ENCODE peak calls at places on chromosomes 6 and 20, in six cellular contexts. C, Z, X, K, T and F are unnamed samples.

GRCh38 chr20:57658447-57659130 is 38.4 kb upstream of the ZBP1 start:
- DNase-seq in T (no peak), Z (no peak), K (peak; percentile 21), X (no peak), C (no peak), F (peak; percentile 10)

GRCh38 chr6:84581494-84582259 is 182.7 kb downstream of the TBX18 start:
- DNase-seq in C (no peak), Z (peak; percentile 32), K (no peak), X (peak; percentile 83), T (no peak), F (no peak)

GRCh38 chr6:10719386-10720228 is 3.3 kb upstream of the TMEM14C start:
- DNase-seq in T (peak; percentile 23), X (no peak), Z (no peak), K (no peak), C (no peak), F (no peak)

GRCh38 chr6:82971877-82972460 is 93.7 kb downstream of the UBE3D start:
- DNase-seq in X (no peak), K (no peak), T (no peak), Z (no peak), C (no peak), F (no peak)

GRCh38 chr6:136889271-136890193 is 32.6 kb upstream of the SLC35D3 start:
- DNase-seq in T (no peak), X (no peak), C (no peak), K (no peak), Z (no peak), F (no peak)

GRCh38 chr6:169981051-169981450 is 229.6 kb downstream of the ERMARD start:
- DNase-seq in K (no peak), T (no peak), C (no peak), X (no peak), Z (no peak), F (peak; percentile 8)

GRCh38 chr6:34580707-34581560 is 24.8 kb upstream of the SPDEF start:
- DNase-seq in T (no peak), C (no peak), X (no peak), K (no peak), Z (no peak), F (no peak)

GRCh38 chr20:61989741-61990140 is 75.9 kb downstream of the TAF4 start:
- DNase-seq in K (no peak), C (no peak), X (no peak), T (no peak), Z (no peak), F (no peak)

GRCh38 chr6:31489046-31489445 is 8.9 kb upstream of the MICB start:
- DNase-seq in Z (no peak), K (peak; percentile 8), X (no peak), C (no peak), T (no peak), F (no peak)

GRCh38 chr6:166112580-166112979 is 55.1 kb downstream of the TBXT start:
- DNase-seq in C (no peak), Z (no peak), X (no peak), T (no peak), K (no peak), F (no peak)

GRCh38 chr6:63804381-63804956 is 168.9 kb downstream of the PHF3 start:
- DNase-seq in Z (no peak), K (no peak), T (no peak), C (no peak), X (peak; percentile 51), F (no peak)

GRCh38 chr6:161138545-161139303 is 135.1 kb downstream of the AGPAT4 start:
- DNase-seq in Z (no peak), T (no peak), C (no peak), K (no peak), X (no peak), F (no peak)

GRCh38 chr6:17349437-17349836 is 44.0 kb upstream of the CAP2 start:
- DNase-seq in T (no peak), C (no peak), K (no peak), Z (no peak), X (no peak), F (no peak)

GRCh38 chr6:119308048-119308570 is 41.5 kb downstream of the MAN1A1 start:
- DNase-seq in T (no peak), Z (no peak), X (peak; percentile 77), C (no peak), K (no peak), F (no peak)

GRCh38 chr6:111988926-111989325 is 65.0 kb upstream of the CCN6 start:
- DNase-seq in X (no peak), Z (no peak), T (no peak), K (no peak), C (no peak), F (no peak)
- TF ChIP-seq CTCF in X (no peak), Z (no peak), T (no peak), K (no peak), C (no peak), F (no peak)

GRCh38 chr6:21095462-21095861 is 498.1 kb upstream of the SOX4 start:
- DNase-seq in X (no peak), T (no peak), K (no peak), C (no peak), Z (no peak), F (no peak)
- TF ChIP-seq CTCF in X (no peak), T (no peak), K (no peak), C (no peak), Z (no peak), F (no peak)

DNA sequence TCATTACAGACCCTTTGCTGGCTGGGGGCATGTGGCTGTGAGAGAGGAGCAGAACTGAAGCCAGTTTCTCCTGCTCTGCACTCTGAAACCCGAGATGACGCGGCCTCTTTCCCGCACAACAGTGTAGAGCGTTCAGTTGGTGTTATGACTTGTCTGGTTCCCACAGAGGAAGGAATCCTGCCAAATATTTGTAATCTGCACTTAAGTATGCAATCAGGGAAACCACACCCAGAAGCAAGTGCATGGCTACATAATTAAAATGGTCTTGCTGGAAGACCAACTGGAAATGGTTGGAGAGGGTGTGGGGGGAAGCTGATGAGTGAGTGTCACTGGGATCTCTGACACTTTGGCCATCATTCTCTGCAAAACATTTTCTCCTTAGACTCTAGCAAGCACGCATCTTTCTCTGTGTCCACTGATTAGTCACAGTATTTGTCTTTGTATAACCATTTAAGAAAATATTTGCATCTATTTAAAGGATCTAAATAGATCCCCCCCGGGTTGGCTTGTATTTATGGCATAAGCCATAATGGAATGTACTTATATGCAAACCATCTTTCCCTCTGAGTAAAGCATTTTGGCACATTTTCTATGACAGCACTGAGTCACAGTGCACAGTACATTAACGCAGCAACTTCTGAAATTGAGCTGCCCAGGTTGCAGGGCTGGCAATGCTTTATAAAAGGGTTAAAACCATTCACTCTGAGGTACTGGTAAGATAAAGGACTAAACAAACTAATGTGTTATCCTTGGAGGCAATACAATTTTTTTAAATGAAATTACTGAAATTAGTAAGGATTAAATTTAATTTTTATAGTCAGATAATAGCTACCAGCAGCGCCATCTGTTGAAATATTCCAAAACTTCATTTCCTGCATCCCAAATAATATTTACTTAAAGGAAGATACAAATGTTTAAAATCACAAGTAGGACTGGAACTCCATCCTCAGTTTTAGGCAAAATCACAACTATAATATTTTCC is 76.7 kb downstream of the FOXC1 start:
- DNase-seq in Z (no peak), X (peak; percentile 27), K (no peak), T (no peak), C (peak; percentile 38), F (no peak)
- TF ChIP-seq CTCF in Z (no peak), X (peak; percentile 39), K (peak; percentile 44), T (peak; percentile 66), C (no peak), F (no peak)

GRCh38 chr20:25319241-25320034 is 71.2 kb downstream of the ABHD12 start:
- DNase-seq in C (no peak), T (peak; percentile 63), K (no peak), X (no peak), Z (no peak), F (no peak)
- TF ChIP-seq CTCF in C (no peak), T (peak; percentile 36), K (no peak), X (no peak), Z (no peak), F (no peak)

GRCh38 chr6:150915868-150916267 is 50.4 kb downstream of the MTHFD1L start:
- DNase-seq in T (no peak), X (no peak), K (no peak), C (no peak), Z (no peak), F (no peak)
- TF ChIP-seq CTCF in T (no peak), X (no peak), K (no peak), C (no peak), Z (no peak), F (no peak)

GRCh38 chr6:41284726-41285125 is 1.8 kb downstream of the TREM1 start:
- DNase-seq in K (no peak), C (no peak), T (no peak), X (peak; percentile 20), Z (no peak), F (no peak)

GRCh38 chr6:41283597-41283996 is 2.9 kb downstream of the TREM1 start:
- DNase-seq in K (no peak), T (no peak), X (no peak), Z (no peak), C (no peak), F (no peak)

GRCh38 chr6:41277644-41278043 is 8.8 kb downstream of the TREM1 start:
- DNase-seq in C (no peak), X (no peak), Z (no peak), K (no peak), T (no peak), F (no peak)

GRCh38 chr6:41278699-41279405 is 7.6 kb downstream of the TREM1 start:
- DNase-seq in X (peak; percentile 9), C (no peak), Z (no peak), T (peak; percentile 72), K (peak; percentile 88), F (peak; percentile 67)

DNA sequence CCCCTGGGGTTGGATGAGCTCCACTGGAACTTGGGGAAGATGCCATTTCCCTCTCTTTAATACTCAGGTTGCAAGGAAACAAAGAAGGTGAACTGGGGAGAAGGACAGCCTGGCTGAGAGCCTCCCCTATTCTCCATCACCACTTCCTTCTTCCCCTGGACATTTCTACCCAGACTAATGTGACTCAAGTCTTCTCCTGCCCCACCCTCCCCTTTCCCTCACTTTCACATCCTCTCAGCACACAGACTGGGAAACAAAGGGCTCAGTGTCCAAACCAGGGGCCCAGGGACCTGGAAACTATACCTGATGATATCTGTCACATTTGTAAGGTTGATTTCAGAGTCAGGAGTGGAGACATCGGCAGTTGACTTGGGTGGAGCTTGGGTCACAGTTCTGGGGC is 5.8 kb downstream of the TREM1 start:
- DNase-seq in T (no peak), X (no peak), K (no peak), Z (no peak), C (no peak), F (no peak)
- TF ChIP-seq CTCF in T (no peak), X (no peak), K (no peak), Z (no peak), C (no peak), F (no peak)